ENCODE peak calls at places on chromosomes 2 and 18, in ten cellular contexts. U is body of pancreas; Y is GM06990; V is heart left ventricle; I is gastrocnemius medialis; M is ovary; O is CD4-positive, CD25-positive, alpha-beta regulatory T cell; L is pancreas; N is upper lobe of right lung; K is AG09309. W is an unnamed sample.

GRCh38 chr2:71786291-71787107 is 333.1 kb downstream of the DYSF start:
- DNase-seq in U (no peak), Y (no peak), V (no peak), I (no peak), M (no peak), O (no peak), L (no peak), N (no peak), K (no peak), W (no peak)

GRCh38 chr2:224838335-224838734 is 122.2 kb upstream of the CCDC195 start:
- DNase-seq in U (no peak), Y (no peak), V (no peak), I (no peak), M (no peak), O (no peak), L (no peak), N (no peak), K (peak; percentile 39), W (no peak)

GRCh38 chr2:219168526-219168925 is 1.3 kb downstream of the SLC23A3 start:
- DNase-seq in U (no peak), Y (no peak), V (no peak), I (no peak), M (peak; percentile 56), O (no peak), L (no peak), N (no peak), K (no peak), W (no peak)

GRCh38 chr18:41396211-41396610 is 558.8 kb upstream of the PIK3C3 start:
- DNase-seq in U (no peak), Y (no peak), V (no peak), I (no peak), M (no peak), O (no peak), L (no peak), N (no peak), K (no peak), W (no peak)

GRCh38 chr2:36452279-36452678 is 96.7 kb downstream of the CRIM1 start:
- DNase-seq in U (no peak), Y (no peak), V (no peak), I (no peak), M (no peak), O (no peak), L (no peak), N (no peak), K (no peak), W (no peak)

GRCh38 chr2:64677530-64677929 is 23.8 kb upstream of the SERTAD2 start:
- DNase-seq in U (no peak), Y (no peak), V (no peak), I (no peak), M (no peak), O (no peak), L (no peak), N (no peak), K (no peak), W (no peak)

GRCh38 chr2:106521016-106521415 is 33.9 kb downstream of the CD8B2 start:
- DNase-seq in U (no peak), Y (no peak), V (no peak), I (no peak), M (no peak), O (no peak), L (no peak), N (no peak), K (no peak), W (no peak)

GRCh38 chr2:56168163-56168562 is 15.6 kb upstream of the CCDC85A start:
- DNase-seq in U (no peak), Y (no peak), V (no peak), I (no peak), M (no peak), O (no peak), L (no peak), N (no peak), K (no peak), W (no peak)

DNA sequence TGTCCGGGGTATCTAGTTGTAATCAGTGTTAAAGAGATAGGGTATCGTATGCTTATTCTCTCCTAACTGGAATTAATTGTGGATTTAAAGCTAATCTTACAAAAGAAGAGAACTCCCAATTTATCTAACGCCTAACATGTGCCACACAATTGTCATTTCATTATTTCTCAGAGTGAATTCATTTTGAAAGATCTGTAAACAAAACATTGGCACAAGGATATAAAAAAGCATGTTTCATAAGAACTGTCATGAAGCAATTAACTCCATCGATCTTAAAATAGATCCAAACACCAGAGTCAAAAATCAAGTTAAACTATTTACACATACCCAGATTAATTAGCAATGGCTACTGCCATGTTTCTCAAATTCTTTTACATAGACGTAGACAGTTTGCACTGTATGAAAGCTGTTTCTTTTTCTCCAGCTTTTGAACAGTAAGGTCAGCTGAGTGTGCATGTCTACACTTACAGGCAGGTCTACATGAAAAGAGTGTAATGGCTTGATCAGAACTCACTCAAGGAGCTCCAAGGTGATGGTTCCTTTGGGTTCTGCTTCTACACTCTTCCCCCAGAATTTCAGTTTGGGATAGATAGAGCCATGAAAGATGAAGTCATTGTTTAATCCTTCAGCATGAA is 38.8 kb downstream of the CABYR start:
- DNase-seq in U (no peak), Y (no peak), V (no peak), I (no peak), M (no peak), O (no peak), L (no peak), N (no peak), K (no peak), W (no peak)
- H3K4me3 ChIP-seq in U (no peak overlapping the region), Y (no peak overlapping the region), V (no peak overlapping the region), I (no peak overlapping the region), M (no peak overlapping the region), O (no peak overlapping the region), L (no peak overlapping the region), N (no peak overlapping the region), K (no peak overlapping the region), W (no peak overlapping the region)

GRCh38 chr2:128062571-128062970 is 28.4 kb upstream of the UGGT1 start:
- DNase-seq in U (no peak), Y (no peak), V (no peak), I (no peak), M (no peak), O (no peak), L (no peak), N (no peak), K (no peak), W (no peak)
- H3K4me3 ChIP-seq in U (no peak overlapping the region), Y (no peak overlapping the region), V (no peak overlapping the region), I (no peak overlapping the region), M (no peak overlapping the region), O (no peak overlapping the region), L (no peak overlapping the region), N (no peak overlapping the region), K (no peak overlapping the region), W (no peak overlapping the region)

GRCh38 chr2:62443471-62443870 is 62.5 kb downstream of the TMEM17 start:
- DNase-seq in U (no peak), Y (no peak), V (no peak), I (no peak), M (no peak), O (no peak), L (no peak), N (no peak), K (no peak), W (peak; percentile 41)
- H3K4me3 ChIP-seq in U (no peak overlapping the region), Y (no peak overlapping the region), V (no peak overlapping the region), I (no peak overlapping the region), M (no peak overlapping the region), O (no peak overlapping the region), L (no peak overlapping the region), N (no peak overlapping the region), K (no peak overlapping the region), W (no peak overlapping the region)

GRCh38 chr2:197675246-197675645 is at the start of gene RFTN2:
- DNase-seq in U (no peak), Y (no peak), V (no peak), I (no peak), M (no peak), O (no peak), L (no peak), N (no peak), K (no peak), W (no peak)
- H3K4me3 ChIP-seq in U (no peak within 1 kb of the TSS), Y (no peak within 1 kb of the TSS), V (peak within 1 kb of the TSS; percentile 46), I (peak within 1 kb of the TSS; percentile 44), M (peak within 1 kb of the TSS; percentile 40), O (no peak within 1 kb of the TSS), L (no peak within 1 kb of the TSS), N (peak within 1 kb of the TSS; percentile 38), K (peak within 1 kb of the TSS; percentile 47), W (peak within 1 kb of the TSS; percentile 48)

W was measured in ascending aorta.